ENCODE peak calls at places on chromosomes 3 and 15, in eight cellular contexts. K is sigmoid colon, C is neuronal stem cell, X is T-helper 2 cell, V is cardiac fibroblast, S is Calu3, R is mucosa of descending colon, J is EL. Z is an unnamed sample.
A peak's percentile ranks its signal among the peaks of the same experiment; 100 is the strongest.

GRCh38 chr15:80567721-80568157 is 127.4 kb upstream of the ABHD17C start:
- DNase-seq in V (peak; percentile 92), X (no peak), C (peak; percentile 54), R (peak; percentile 80), S (peak; percentile 76), K (peak; percentile 67), J (peak; percentile 81), Z (peak; percentile 3)

GRCh38 chr3:4233488-4233887 is 69.7 kb upstream of the SETMAR start:
- DNase-seq in J (no peak), C (no peak), V (no peak), R (no peak), S (no peak), K (no peak), X (no peak), Z (no peak)

GRCh38 chr3:112405845-112406244 is 72.9 kb downstream of the CD200 start:
- DNase-seq in J (peak; percentile 19), V (peak; percentile 38), K (no peak), S (no peak), X (no peak), R (no peak), C (no peak), Z (no peak)

GRCh38 chr15:92881838-92882696 is 18.1 kb upstream of the CHD2 start:
- DNase-seq in J (peak; percentile 99), C (peak; percentile 100), K (peak; percentile 100), R (peak; percentile 99), X (peak; percentile 96), S (peak; percentile 98), V (peak; percentile 100), Z (peak; percentile 95)

GRCh38 chr15:63353261-63353660 is 28.4 kb downstream of the CA12 start:
- DNase-seq in R (no peak), J (no peak), S (no peak), K (peak; percentile 15), C (no peak), X (no peak), V (no peak), Z (no peak)

GRCh38 chr3:17820275-17820674 is 77.8 kb upstream of the TBC1D5 start:
- DNase-seq in K (no peak), C (no peak), S (no peak), J (no peak), V (no peak), X (no peak), R (no peak), Z (no peak)

GRCh38 chr15:42094512-42094963 is at the start of gene PLA2G4D:
- DNase-seq in K (no peak), R (no peak), X (no peak), J (no peak), S (no peak), C (no peak), V (no peak), Z (no peak)

GRCh38 chr15:63870403-63871209 is 36.9 kb upstream of the HERC1 start:
- DNase-seq in X (no peak), V (peak; percentile 84), C (peak; percentile 57), R (peak; percentile 46), J (peak; percentile 74), S (peak; percentile 53), K (no peak), Z (no peak)

GRCh38 chr3:15536856-15537255 is 15.3 kb upstream of the COLQ start:
- DNase-seq in X (no peak), S (no peak), K (no peak), J (no peak), C (no peak), R (no peak), V (no peak), Z (no peak)

GRCh38 chr3:156519758-156520162 is 35.2 kb downstream of the SSR3 start:
- DNase-seq in X (no peak), V (no peak), S (no peak), J (no peak), R (no peak), C (no peak), K (no peak), Z (no peak)

GRCh38 chr15:63473999-63474809 is 30.2 kb upstream of the USP3 start:
- DNase-seq in R (peak; percentile 75), X (peak; percentile 21), C (no peak), K (no peak), V (peak; percentile 68), J (peak; percentile 80), S (peak; percentile 32), Z (no peak)

GRCh38 chr3:188491276-188491687 is 337.3 kb downstream of the LPP start:
- DNase-seq in K (no peak), S (no peak), R (no peak), J (peak; percentile 89), C (no peak), V (peak; percentile 74), X (no peak), Z (no peak)

GRCh38 chr3:50119786-50120185 is 31.1 kb downstream of the RBM5 start:
- DNase-seq in J (no peak), X (no peak), S (no peak), R (no peak), C (no peak), K (no peak), V (no peak), Z (no peak)

GRCh38 chr3:67083277-67083676 is 85.2 kb downstream of the KBTBD8 start:
- DNase-seq in C (no peak), J (peak; percentile 67), R (peak; percentile 4), S (no peak), V (peak; percentile 77), K (no peak), X (peak; percentile 11), Z (peak; percentile 21)

GRCh38 chr3:173826901-173827609 is 429.5 kb downstream of the NLGN1 start:
- DNase-seq in C (no peak), R (no peak), J (peak; percentile 41), S (no peak), K (no peak), X (no peak), V (peak; percentile 25), Z (no peak)

GRCh38 chr3:183534249-183534648 is 21.3 kb downstream of the KLHL6 start:
- DNase-seq in S (no peak), R (no peak), C (no peak), K (no peak), J (peak; percentile 19), V (peak; percentile 68), X (no peak), Z (no peak)

GRCh38 chr3:190340071-190340470 is 17.8 kb upstream of the CLDN1 start:
- DNase-seq in R (no peak), J (peak; percentile 15), C (no peak), S (no peak), V (peak; percentile 42), X (no peak), K (no peak), Z (no peak)

GRCh38 chr15:40891810-40892448 is 2.3 kb upstream of the VPS18 start:
- DNase-seq in J (peak; percentile 53), C (no peak), V (peak; percentile 60), R (peak; percentile 82), S (peak; percentile 55), K (no peak), X (no peak), Z (peak; percentile 35)

GRCh38 chr3:178084938-178085816 is 451.1 kb upstream of the KCNMB2 start:
- DNase-seq in R (peak; percentile 76), J (no peak), C (peak; percentile 66), V (peak; percentile 78), K (peak; percentile 93), X (peak; percentile 4), S (no peak), Z (no peak)

GRCh38 chr3:196177967-196178366 is 33.2 kb downstream of the ZDHHC19 start:
- DNase-seq in V (no peak), K (no peak), J (no peak), X (no peak), R (peak; percentile 70), C (no peak), S (no peak), Z (no peak)

GRCh38 chr3:64830681-64831080 is 142.9 kb upstream of the ADAMTS9 start:
- DNase-seq in R (no peak), S (no peak), J (no peak), C (peak; percentile 14), K (no peak), V (no peak), X (no peak), Z (no peak)

GRCh38 chr15:29034151-29034550 is 148.4 kb downstream of the APBA2 start:
- DNase-seq in J (peak; percentile 43), S (no peak), V (peak; percentile 16), C (no peak), R (no peak), X (no peak), K (no peak), Z (no peak)

GRCh38 chr3:121894191-121894990 is at the start of gene SLC15A2:
- DNase-seq in J (no peak), C (no peak), X (no peak), R (peak; percentile 26), S (no peak), K (no peak), V (no peak), Z (no peak)

GRCh38 chr3:8152826-8153418 is 348.7 kb upstream of the LMCD1 start:
- DNase-seq in J (no peak), X (no peak), K (no peak), R (no peak), C (no peak), S (no peak), V (no peak), Z (no peak)

GRCh38 chr3:38574411-38575278 is 74.8 kb downstream of the SCN5A start:
- DNase-seq in J (no peak), V (peak; percentile 31), S (no peak), R (no peak), X (no peak), K (peak; percentile 18), C (no peak), Z (no peak)

GRCh38 chr15:52021892-52022540 is 3.0 kb downstream of the MAPK6 start:
- DNase-seq in J (no peak), C (no peak), R (no peak), K (no peak), V (no peak), X (no peak), S (no peak), Z (no peak)

GRCh38 chr3:6526861-6527260 is 334.1 kb upstream of the GRM7 start:
- DNase-seq in R (no peak), J (no peak), X (no peak), S (no peak), V (no peak), K (no peak), C (no peak), Z (no peak)

GRCh38 chr3:152058906-152059305 is 185.5 kb downstream of the SUCNR1 start:
- DNase-seq in R (no peak), V (peak; percentile 46), J (peak; percentile 12), S (no peak), C (no peak), X (no peak), K (no peak), Z (no peak)

GRCh38 chr3:39639344-39640236 is 169.8 kb upstream of the MYRIP start:
- DNase-seq in K (no peak), C (peak; percentile 14), V (peak; percentile 96), J (peak; percentile 97), S (peak; percentile 63), R (no peak), X (no peak), Z (no peak)